ENCODE peak calls at places on chromosomes 13 and 19, in six cellular contexts. P, N, H, B, A and M are unnamed samples.

GRCh38 chr13:73767191-73767741 is 366.9 kb downstream of the KLF12 start:
- DNase-seq in P (no peak), N (no peak), H (no peak), B (no peak), A (no peak), M (no peak)

GRCh38 chr19:14361824-14362223 is 19.4 kb upstream of the ADGRE5 start:
- DNase-seq in P (peak), N (peak), H (no peak), B (no peak), A (no peak), M (no peak)

GRCh38 chr19:294819-295686 is 3.9 kb upstream of the PLPP2 start:
- DNase-seq in P (peak), N (peak), H (no peak), B (no peak), A (no peak), M (no peak)

GRCh38 chr19:16594131-16594586 is 21.9 kb upstream of the SLC35E1 start:
- DNase-seq in P (peak), N (no peak), H (no peak), B (no peak), A (no peak), M (peak)

GRCh38 chr13:42215578-42216421 is 56.2 kb upstream of the AKAP11 start:
- DNase-seq in P (peak), N (peak), H (no peak), B (no peak), A (no peak), M (no peak)

GRCh38 chr13:73702419-73703071 is 431.7 kb downstream of the KLF12 start:
- DNase-seq in P (peak), N (no peak), H (no peak), B (no peak), A (no peak), M (no peak)

GRCh38 chr13:74040200-74040599 is 94.0 kb downstream of the KLF12 start:
- DNase-seq in P (no peak), N (peak), H (no peak), B (no peak), A (no peak), M (no peak)

GRCh38 chr13:79741006-79741405 is 260.1 kb downstream of the NDFIP2 start:
- DNase-seq in P (no peak), N (peak), H (no peak), B (no peak), A (no peak), M (no peak)

GRCh38 chr13:111461445-111462149 is 141.2 kb downstream of the TEX29 start:
- DNase-seq in P (no peak), N (peak), H (no peak), B (no peak), A (no peak), M (no peak)

GRCh38 chr19:16957151-16957662 is 68.4 kb downstream of the F2RL3 start:
- DNase-seq in P (no peak), N (no peak), H (no peak), B (no peak), A (no peak), M (no peak)

GRCh38 chr13:78309497-78310180 is 293.7 kb downstream of the POU4F1 start:
- DNase-seq in P (no peak), N (no peak), H (no peak), B (no peak), A (no peak), M (no peak)

GRCh38 chr13:99823961-99824360 is 147.6 kb downstream of the ZIC5 start:
- DNase-seq in P (no peak), N (no peak), H (no peak), B (no peak), A (no peak), M (no peak)